ENCODE peak calls at places on chromosomes 12 and 14, in four cellular contexts. P, X, T and J are unnamed samples.
A peak's percentile ranks its signal among the peaks of the same experiment; 100 is the strongest.

GRCh38 chr12:95114766-95115450 is 41.5 kb upstream of the NR2C1 start:
- DNase-seq in P (no peak), X (no peak), T (peak; percentile 48), J (no peak)

GRCh38 chr12:5584776-5585560 is 153.1 kb downstream of the NTF3 start:
- DNase-seq in P (no peak), X (no peak), T (no peak), J (no peak)

GRCh38 chr12:109932878-109933503 is 32.9 kb downstream of the TCHP start:
- DNase-seq in P (no peak), X (no peak), T (no peak), J (no peak)

GRCh38 chr14:75450381-75451276 is 22.8 kb downstream of the JDP2 start:
- DNase-seq in P (no peak), X (no peak), T (no peak), J (peak; percentile 61)

GRCh38 chr12:103745962-103746361 is 95.1 kb downstream of the NT5DC3 start:
- DNase-seq in P (peak; percentile 45), X (no peak), T (peak; percentile 44), J (no peak)

GRCh38 chr12:13268606-13269005 is 72.1 kb downstream of the EMP1 start:
- DNase-seq in P (no peak), X (no peak), T (no peak), J (no peak)

GRCh38 chr12:65830305-65830704 is 6.0 kb downstream of the HMGA2 start:
- DNase-seq in P (no peak), X (no peak), T (no peak), J (no peak)

GRCh38 chr12:119870462-119870861 is 6.7 kb downstream of the CIT start:
- DNase-seq in P (no peak), X (no peak), T (no peak), J (no peak)

GRCh38 chr12:121441555-121441954 is 41.6 kb downstream of the RNF34 start:
- DNase-seq in P (peak; percentile 57), X (no peak), T (peak; percentile 70), J (peak; percentile 28)

GRCh38 chr12:75020068-75020557 is 189.5 kb downstream of the KCNC2 start:
- DNase-seq in P (no peak), X (no peak), T (peak; percentile 22), J (no peak)

GRCh38 chr12:817941-818600 is 65.7 kb downstream of the WNK1 start:
- DNase-seq in P (no peak), X (no peak), T (no peak), J (no peak)

GRCh38 chr12:64621257-64621942 is 11.1 kb downstream of the RASSF3 start:
- DNase-seq in P (no peak), X (no peak), T (no peak), J (no peak)

GRCh38 chr14:48456051-48456450 is 780.6 kb upstream of the MDGA2 start:
- DNase-seq in P (no peak), X (no peak), T (no peak), J (no peak)

GRCh38 chr12:91778091-91778819 is 367.4 kb downstream of the BTG1 start:
- DNase-seq in P (no peak), X (no peak), T (peak; percentile 26), J (no peak)

GRCh38 chr12:6819069-6820030 is 2.3 kb upstream of the GPR162 start:
- DNase-seq in P (no peak), X (no peak), T (no peak), J (no peak)

GRCh38 chr12:88921890-88922532 is 341.7 kb upstream of the KITLG start:
- DNase-seq in P (no peak), X (no peak), T (no peak), J (no peak)

GRCh38 chr14:100528962-100529560 is 58.2 kb downstream of the BEGAIN start:
- DNase-seq in P (peak; percentile 5), X (no peak), T (no peak), J (no peak)

GRCh38 chr14:21997300-21997699 is 323.7 kb upstream of the OR4E1 start:
- DNase-seq in P (peak; percentile 39), X (no peak), T (peak; percentile 65), J (peak; percentile 43)

GRCh38 chr14:24307575-24308341 is at the start of gene CIDEB:
- DNase-seq in P (peak; percentile 77), X (peak; percentile 62), T (peak; percentile 66), J (peak; percentile 99)

GRCh38 chr12:121858662-121859572 is at the start of gene HPD:
- DNase-seq in P (peak; percentile 18), X (no peak), T (peak; percentile 51), J (peak; percentile 91)

GRCh38 chr12:116370886-116371580 is 93.5 kb upstream of the MED13L start:
- DNase-seq in P (no peak), X (no peak), T (no peak), J (no peak)

GRCh38 chr14:22973217-22974032 is 8.9 kb downstream of the AJUBA start:
- DNase-seq in P (peak; percentile 50), X (peak; percentile 54), T (peak; percentile 79), J (peak; percentile 82)

GRCh38 chr12:130559806-130560205 is 156.3 kb downstream of the RIMBP2 start:
- DNase-seq in P (no peak), X (no peak), T (no peak), J (peak; percentile 24)

GRCh38 chr12:117134059-117134458 is 34.8 kb upstream of the TESC start:
- DNase-seq in P (no peak), X (no peak), T (no peak), J (no peak)

GRCh38 chr12:130924946-130925345 is 28.8 kb upstream of the ADGRD1 start:
- DNase-seq in P (no peak), X (no peak), T (no peak), J (no peak)

GRCh38 chr12:117564885-117565284 is 203.5 kb upstream of the NOS1 start:
- DNase-seq in P (no peak), X (no peak), T (peak; percentile 9), J (no peak)

GRCh38 chr12:89098390-89099102 is 253.8 kb downstream of the DUSP6 start:
- DNase-seq in P (peak; percentile 74), X (no peak), T (no peak), J (no peak)

GRCh38 chr12:126770188-126770587 is 1496.8 kb upstream of the TMEM132C start:
- DNase-seq in P (no peak), X (no peak), T (no peak), J (no peak)

GRCh38 chr12:20376984-20377383 is 8.6 kb downstream of the PDE3A start:
- DNase-seq in P (no peak), X (no peak), T (peak; percentile 44), J (no peak)

GRCh38 chr12:94640134-94640928 is 10.0 kb downstream of the TMCC3 start:
- DNase-seq in P (no peak), X (no peak), T (no peak), J (no peak)

GRCh38 chr12:109479761-109480160 is 2.3 kb downstream of the UBE3B start:
- DNase-seq in P (no peak), X (no peak), T (no peak), J (no peak)

GRCh38 chr12:52622349-52622748 is 4.0 kb upstream of the KRT73 start:
- DNase-seq in P (no peak), X (no peak), T (no peak), J (no peak)

GRCh38 chr12:11716794-11717532 is 67.5 kb downstream of the ETV6 start:
- DNase-seq in P (no peak), X (no peak), T (no peak), J (no peak)

GRCh38 chr12:3972576-3972975 is 99.4 kb upstream of the PARP11 start:
- DNase-seq in P (no peak), X (no peak), T (no peak), J (no peak)

GRCh38 chr14:99598774-99599173 is 5.2 kb downstream of the CCDC85C start:
- DNase-seq in P (no peak), X (no peak), T (no peak), J (peak; percentile 74)

GRCh38 chr12:119803391-119803791 is 73.7 kb downstream of the CIT start:
- DNase-seq in P (peak; percentile 54), X (no peak), T (no peak), J (no peak)

GRCh38 chr12:53345486-53346195 is 9.5 kb upstream of the SP7 start:
- DNase-seq in P (peak; percentile 28), X (no peak), T (no peak), J (no peak)

GRCh38 chr14:52792097-52792415 is 649 bp upstream of the GNPNAT1 start:
- DNase-seq in P (no peak), X (no peak), T (no peak), J (no peak)

GRCh38 chr14:52790756-52791203 is 627 bp downstream of the GNPNAT1 start:
- DNase-seq in P (no peak), X (peak; percentile 8), T (no peak), J (no peak)

GRCh38 chr14:52791204-52792096 is at the start of gene GNPNAT1:
- DNase-seq in P (peak; percentile 88), X (peak; percentile 87), T (peak; percentile 94), J (peak; percentile 88)

GRCh38 chr14:52789118-52789517 is 2.3 kb downstream of the GNPNAT1 start:
- DNase-seq in P (no peak), X (no peak), T (no peak), J (no peak)

GRCh38 chr14:52790011-52790755 is 1.2 kb downstream of the GNPNAT1 start:
- DNase-seq in P (no peak), X (peak; percentile 11), T (peak; percentile 15), J (no peak)
- TF ChIP-seq NR3C1 in P (no peak), X (no peak), T (no peak), J (no peak)

GRCh38 chr14:35927727-35928126 is 101.6 kb downstream of the BRMS1L start:
- DNase-seq in P (no peak), X (no peak), T (peak; percentile 24), J (no peak)
- TF ChIP-seq NR3C1 in P (no peak), X (no peak), T (no peak), J (no peak)

GRCh38 chr14:70871001-70871400 is 36.3 kb upstream of the PCNX1 start:
- DNase-seq in P (no peak), X (no peak), T (no peak), J (no peak)

GRCh38 chr14:70872678-70873020 is 34.6 kb upstream of the PCNX1 start:
- DNase-seq in P (no peak), X (no peak), T (no peak), J (no peak)

GRCh38 chr14:70873627-70874026 is 33.6 kb upstream of the PCNX1 start:
- DNase-seq in P (no peak), X (no peak), T (no peak), J (peak; percentile 38)

DNA sequence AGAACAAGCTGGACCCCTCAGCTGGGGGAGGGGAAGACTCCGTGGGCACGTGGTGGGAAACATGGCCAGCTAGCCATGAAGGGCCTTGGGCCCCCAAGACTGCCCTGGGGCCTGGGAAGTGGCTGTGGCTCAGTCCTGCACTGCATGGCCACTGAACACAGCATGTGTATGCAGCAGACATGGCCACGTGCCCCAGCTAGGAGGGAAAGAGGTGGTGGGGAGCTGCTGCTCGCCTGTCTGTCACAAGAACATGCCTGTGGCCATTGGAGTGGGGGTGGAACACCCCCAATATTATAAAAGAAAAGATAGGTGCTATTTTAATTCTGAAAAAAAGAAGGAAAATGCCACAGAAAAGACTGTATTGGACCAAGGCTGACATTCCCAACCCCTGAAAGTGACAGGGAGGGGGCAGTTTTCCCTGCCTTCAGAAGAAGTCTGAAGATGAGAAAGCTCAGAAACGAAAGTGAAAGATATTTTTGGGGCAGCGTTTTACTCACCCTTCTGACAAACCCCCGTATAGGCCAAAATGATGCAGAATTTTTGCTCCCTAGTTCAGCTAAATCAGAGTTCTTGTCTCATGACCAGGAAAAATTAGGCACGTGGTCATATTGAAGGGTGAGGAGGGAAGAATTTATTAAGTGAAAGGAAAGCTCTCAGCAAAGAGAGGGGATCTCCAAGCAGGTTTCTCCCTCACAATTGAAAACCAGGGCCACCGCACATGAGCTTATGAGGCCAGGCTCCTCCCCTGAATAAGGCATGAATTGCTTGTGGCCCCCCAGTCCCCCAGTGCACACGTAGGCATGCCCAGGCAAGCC is 35.2 kb upstream of the PCNX1 start:
- DNase-seq in P (no peak), X (no peak), T (no peak), J (no peak)
- TF ChIP-seq NR3C1 in P (no peak), X (no peak), T (no peak), J (no peak)

GRCh38 chr12:48569946-48570345 is at the start of gene LALBA:
- DNase-seq in P (no peak), X (no peak), T (no peak), J (no peak)
- TF ChIP-seq NR3C1 in P (no peak), X (no peak), T (no peak), J (no peak)